ENCODE peak calls at places on chromosomes 7 and 10, in ten cellular contexts. One of them, this sample, is unnamed. For H3K4me1, the result is how much of the 10 kb centered on the place peaks cover.

GRCh38 chr7:74097937-74098614 is 14.5 kb downstream of the LIMK1 start:
- DNase-seq in OCI-LY7: no peak
- DNase-seq in astrocyte: peak
- DNase-seq in H1: no peak
- DNase-seq in left lung: no peak
- DNase-seq in heart right ventricle: no peak
- DNase-seq in CD4-positive, alpha-beta memory T cell: no peak
- DNase-seq in esophagus muscularis mucosa: no peak
- DNase-seq in ovary: no peak
- DNase-seq in aorta: peak
- DNase-seq in this sample: no peak

GRCh38 chr10:5268234-5268633 is 71.6 kb downstream of the AKR1C4 start:
- DNase-seq in OCI-LY7: no peak
- DNase-seq in astrocyte: no peak
- DNase-seq in H1: no peak
- DNase-seq in left lung: no peak
- DNase-seq in heart right ventricle: no peak
- DNase-seq in CD4-positive, alpha-beta memory T cell: no peak
- DNase-seq in esophagus muscularis mucosa: no peak
- DNase-seq in ovary: no peak
- DNase-seq in aorta: no peak
- DNase-seq in this sample: no peak

GRCh38 chr7:17436126-17436525 is 137.7 kb downstream of the AHR start:
- DNase-seq in OCI-LY7: no peak
- DNase-seq in astrocyte: no peak
- DNase-seq in H1: no peak
- DNase-seq in left lung: no peak
- DNase-seq in heart right ventricle: no peak
- DNase-seq in CD4-positive, alpha-beta memory T cell: no peak
- DNase-seq in esophagus muscularis mucosa: no peak
- DNase-seq in ovary: no peak
- DNase-seq in aorta: no peak
- DNase-seq in this sample: no peak

GRCh38 chr10:86083664-86084175 is 282.9 kb downstream of the GRID1 start:
- DNase-seq in OCI-LY7: no peak
- DNase-seq in astrocyte: no peak
- DNase-seq in H1: no peak
- DNase-seq in left lung: no peak
- DNase-seq in heart right ventricle: no peak
- DNase-seq in CD4-positive, alpha-beta memory T cell: no peak
- DNase-seq in esophagus muscularis mucosa: no peak
- DNase-seq in ovary: no peak
- DNase-seq in aorta: no peak
- DNase-seq in this sample: no peak

GRCh38 chr10:64271983-64272382 is 750.8 kb downstream of the REEP3 start:
- DNase-seq in OCI-LY7: no peak
- DNase-seq in astrocyte: no peak
- DNase-seq in H1: no peak
- DNase-seq in left lung: no peak
- DNase-seq in heart right ventricle: no peak
- DNase-seq in CD4-positive, alpha-beta memory T cell: no peak
- DNase-seq in esophagus muscularis mucosa: no peak
- DNase-seq in ovary: no peak
- DNase-seq in aorta: no peak
- DNase-seq in this sample: no peak

GRCh38 chr7:84529480-84530205 is 335.1 kb upstream of the SEMA3A start:
- DNase-seq in OCI-LY7: no peak
- DNase-seq in astrocyte: peak
- DNase-seq in H1: no peak
- DNase-seq in left lung: no peak
- DNase-seq in heart right ventricle: no peak
- DNase-seq in CD4-positive, alpha-beta memory T cell: no peak
- DNase-seq in esophagus muscularis mucosa: no peak
- DNase-seq in ovary: no peak
- DNase-seq in aorta: no peak
- DNase-seq in this sample: no peak

GRCh38 chr7:157423348-157423747 is 86.5 kb downstream of the DNAJB6 start:
- DNase-seq in OCI-LY7: no peak
- DNase-seq in astrocyte: no peak
- DNase-seq in H1: no peak
- DNase-seq in left lung: no peak
- DNase-seq in heart right ventricle: no peak
- DNase-seq in CD4-positive, alpha-beta memory T cell: no peak
- DNase-seq in esophagus muscularis mucosa: no peak
- DNase-seq in ovary: no peak
- DNase-seq in aorta: no peak
- DNase-seq in this sample: no peak

GRCh38 chr10:86046845-86047460 is 319.6 kb downstream of the GRID1 start:
- DNase-seq in OCI-LY7: no peak
- DNase-seq in astrocyte: no peak
- DNase-seq in H1: no peak
- DNase-seq in left lung: no peak
- DNase-seq in heart right ventricle: no peak
- DNase-seq in CD4-positive, alpha-beta memory T cell: no peak
- DNase-seq in esophagus muscularis mucosa: no peak
- DNase-seq in ovary: no peak
- DNase-seq in aorta: no peak
- DNase-seq in this sample: no peak

GRCh38 chr7:2017483-2017891 is 215.3 kb downstream of the MAD1L1 start:
- DNase-seq in OCI-LY7: no peak
- DNase-seq in astrocyte: no peak
- DNase-seq in H1: no peak
- DNase-seq in left lung: peak
- DNase-seq in heart right ventricle: peak
- DNase-seq in CD4-positive, alpha-beta memory T cell: no peak
- DNase-seq in esophagus muscularis mucosa: no peak
- DNase-seq in ovary: no peak
- DNase-seq in aorta: peak
- DNase-seq in this sample: no peak

GRCh38 chr7:100132697-100133137 is 6.0 kb downstream of the MBLAC1 start:
- DNase-seq in OCI-LY7: peak
- DNase-seq in astrocyte: no peak
- DNase-seq in H1: peak
- DNase-seq in left lung: no peak
- DNase-seq in heart right ventricle: no peak
- DNase-seq in CD4-positive, alpha-beta memory T cell: peak
- DNase-seq in esophagus muscularis mucosa: no peak
- DNase-seq in ovary: peak
- DNase-seq in aorta: no peak
- DNase-seq in this sample: no peak

GRCh38 chr10:31602541-31603244 is 283.7 kb downstream of the ZEB1 start:
- DNase-seq in OCI-LY7: no peak
- DNase-seq in astrocyte: peak
- DNase-seq in H1: peak
- DNase-seq in left lung: peak
- DNase-seq in heart right ventricle: peak
- DNase-seq in CD4-positive, alpha-beta memory T cell: no peak
- DNase-seq in esophagus muscularis mucosa: peak
- DNase-seq in ovary: peak
- DNase-seq in aorta: peak
- DNase-seq in this sample: no peak

GRCh38 chr7:124152859-124153692 is 120.2 kb upstream of the TMEM229A start:
- DNase-seq in OCI-LY7: peak
- DNase-seq in astrocyte: peak
- DNase-seq in H1: no peak
- DNase-seq in left lung: no peak
- DNase-seq in heart right ventricle: no peak
- DNase-seq in CD4-positive, alpha-beta memory T cell: no peak
- DNase-seq in esophagus muscularis mucosa: no peak
- DNase-seq in ovary: no peak
- DNase-seq in aorta: no peak
- DNase-seq in this sample: peak

GRCh38 chr10:47402681-47403301 is 18.7 kb upstream of the ZNF488 start:
- DNase-seq in OCI-LY7: no peak
- DNase-seq in astrocyte: peak
- DNase-seq in H1: peak
- DNase-seq in left lung: peak
- DNase-seq in heart right ventricle: peak
- DNase-seq in CD4-positive, alpha-beta memory T cell: no peak
- DNase-seq in esophagus muscularis mucosa: peak
- DNase-seq in ovary: peak
- DNase-seq in aorta: peak
- DNase-seq in this sample: no peak

GRCh38 chr10:96700477-96701099 is 19.7 kb downstream of the PIK3AP1 start:
- DNase-seq in OCI-LY7: peak
- DNase-seq in astrocyte: no peak
- DNase-seq in H1: no peak
- DNase-seq in left lung: peak
- DNase-seq in heart right ventricle: peak
- DNase-seq in CD4-positive, alpha-beta memory T cell: no peak
- DNase-seq in esophagus muscularis mucosa: no peak
- DNase-seq in ovary: no peak
- DNase-seq in aorta: peak
- DNase-seq in this sample: no peak

DNA sequence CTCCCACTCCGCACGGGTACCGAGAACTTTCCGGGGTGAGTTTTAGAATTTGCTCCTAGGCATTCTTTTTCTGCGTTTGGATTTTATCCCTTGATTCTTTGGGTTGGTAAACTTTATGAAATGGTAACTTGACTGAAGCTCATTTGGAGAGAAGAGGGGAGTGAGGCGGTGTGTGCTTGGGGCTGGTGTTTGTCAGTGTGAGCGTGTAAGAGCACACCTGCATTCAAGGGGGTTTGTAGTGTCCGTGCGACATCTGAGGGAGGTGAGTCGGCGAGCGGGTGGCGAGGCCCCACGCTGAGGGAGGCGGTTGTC is 2.4 kb upstream of the ZNF503 start:
- DNase-seq in OCI-LY7: no peak
- DNase-seq in astrocyte: no peak
- DNase-seq in H1: no peak
- DNase-seq in left lung: no peak
- DNase-seq in heart right ventricle: no peak
- DNase-seq in CD4-positive, alpha-beta memory T cell: no peak
- DNase-seq in esophagus muscularis mucosa: no peak
- DNase-seq in ovary: no peak
- DNase-seq in aorta: no peak
- DNase-seq in this sample: no peak
- H3K4me1 ChIP-seq in OCI-LY7: under half
- H3K4me1 ChIP-seq in astrocyte: under half
- H3K4me1 ChIP-seq in H1: under half
- H3K4me1 ChIP-seq in left lung: half or more
- H3K4me1 ChIP-seq in heart right ventricle: half or more
- H3K4me1 ChIP-seq in CD4-positive, alpha-beta memory T cell: under half
- H3K4me1 ChIP-seq in esophagus muscularis mucosa: half or more
- H3K4me1 ChIP-seq in ovary: under half
- H3K4me1 ChIP-seq in aorta: under half
- H3K4me1 ChIP-seq in this sample: under half

DNA sequence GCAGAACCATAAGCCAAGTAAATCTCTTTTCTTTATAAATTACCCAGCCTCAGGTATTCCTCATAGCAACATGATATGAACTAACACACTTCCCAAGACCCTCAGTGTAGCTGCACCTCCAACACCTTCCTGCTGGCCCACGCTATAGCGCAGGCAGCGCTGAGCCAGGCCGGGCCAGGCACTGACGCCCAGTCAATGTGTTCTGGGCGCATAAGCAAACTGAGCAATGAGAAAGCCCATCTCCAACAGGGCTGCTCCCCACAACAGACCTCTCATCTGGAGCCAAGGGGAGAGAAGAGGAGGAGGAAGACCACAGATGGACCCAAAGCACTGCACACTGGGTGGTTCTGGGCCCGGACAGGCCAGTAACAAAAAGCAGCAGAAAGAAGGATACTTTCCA is 40.8 kb downstream of the FAM53B start:
- DNase-seq in OCI-LY7: no peak
- DNase-seq in astrocyte: no peak
- DNase-seq in H1: no peak
- DNase-seq in left lung: no peak
- DNase-seq in heart right ventricle: no peak
- DNase-seq in CD4-positive, alpha-beta memory T cell: no peak
- DNase-seq in esophagus muscularis mucosa: no peak
- DNase-seq in ovary: no peak
- DNase-seq in aorta: no peak
- DNase-seq in this sample: no peak
- H3K4me1 ChIP-seq in OCI-LY7: half or more
- H3K4me1 ChIP-seq in astrocyte: under half
- H3K4me1 ChIP-seq in H1: under half
- H3K4me1 ChIP-seq in left lung: half or more
- H3K4me1 ChIP-seq in heart right ventricle: half or more
- H3K4me1 ChIP-seq in CD4-positive, alpha-beta memory T cell: half or more
- H3K4me1 ChIP-seq in esophagus muscularis mucosa: half or more
- H3K4me1 ChIP-seq in ovary: half or more
- H3K4me1 ChIP-seq in aorta: under half
- H3K4me1 ChIP-seq in this sample: under half

GRCh38 chr7:105837765-105838241 is 38.6 kb downstream of the ATXN7L1 start:
- DNase-seq in OCI-LY7: no peak
- DNase-seq in astrocyte: no peak
- DNase-seq in H1: no peak
- DNase-seq in left lung: no peak
- DNase-seq in heart right ventricle: peak
- DNase-seq in CD4-positive, alpha-beta memory T cell: no peak
- DNase-seq in esophagus muscularis mucosa: peak
- DNase-seq in ovary: no peak
- DNase-seq in aorta: no peak
- DNase-seq in this sample: peak
- H3K4me1 ChIP-seq in OCI-LY7: under half
- H3K4me1 ChIP-seq in astrocyte: under half
- H3K4me1 ChIP-seq in H1: under half
- H3K4me1 ChIP-seq in left lung: under half
- H3K4me1 ChIP-seq in heart right ventricle: under half
- H3K4me1 ChIP-seq in CD4-positive, alpha-beta memory T cell: under half
- H3K4me1 ChIP-seq in esophagus muscularis mucosa: half or more
- H3K4me1 ChIP-seq in ovary: under half
- H3K4me1 ChIP-seq in aorta: under half
- H3K4me1 ChIP-seq in this sample: under half

GRCh38 chr10:90031776-90032175 is 330.4 kb downstream of the KIF20B start:
- DNase-seq in OCI-LY7: no peak
- DNase-seq in astrocyte: no peak
- DNase-seq in H1: no peak
- DNase-seq in left lung: no peak
- DNase-seq in heart right ventricle: no peak
- DNase-seq in CD4-positive, alpha-beta memory T cell: no peak
- DNase-seq in esophagus muscularis mucosa: no peak
- DNase-seq in ovary: no peak
- DNase-seq in aorta: no peak
- DNase-seq in this sample: no peak
- H3K4me1 ChIP-seq in OCI-LY7: under half
- H3K4me1 ChIP-seq in astrocyte: under half
- H3K4me1 ChIP-seq in H1: under half
- H3K4me1 ChIP-seq in left lung: under half
- H3K4me1 ChIP-seq in heart right ventricle: under half
- H3K4me1 ChIP-seq in CD4-positive, alpha-beta memory T cell: under half
- H3K4me1 ChIP-seq in esophagus muscularis mucosa: under half
- H3K4me1 ChIP-seq in ovary: under half
- H3K4me1 ChIP-seq in aorta: under half
- H3K4me1 ChIP-seq in this sample: under half

DNA sequence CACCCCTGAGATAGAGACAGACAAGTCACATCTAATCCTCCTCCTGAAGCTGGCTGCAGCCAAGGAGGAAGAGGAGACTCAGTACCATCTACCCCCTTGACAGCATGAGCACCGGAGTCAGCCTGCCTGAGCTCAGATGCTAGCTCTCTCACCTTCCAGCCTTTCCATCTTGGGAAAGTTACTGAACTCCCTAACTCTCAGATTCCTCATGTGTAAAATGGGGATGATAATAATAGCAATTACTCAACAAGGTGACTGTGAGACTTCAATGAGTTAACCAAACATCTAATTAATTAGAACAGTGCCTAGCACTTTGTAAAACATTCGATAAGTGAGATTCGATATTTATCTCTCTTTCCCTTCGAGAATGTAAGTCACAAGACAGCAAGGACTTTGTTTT is 6.4 kb downstream of the KDM7A start:
- DNase-seq in OCI-LY7: no peak
- DNase-seq in astrocyte: no peak
- DNase-seq in H1: no peak
- DNase-seq in left lung: no peak
- DNase-seq in heart right ventricle: no peak
- DNase-seq in CD4-positive, alpha-beta memory T cell: no peak
- DNase-seq in esophagus muscularis mucosa: no peak
- DNase-seq in ovary: no peak
- DNase-seq in aorta: no peak
- DNase-seq in this sample: no peak
- H3K4me1 ChIP-seq in OCI-LY7: under half
- H3K4me1 ChIP-seq in astrocyte: under half
- H3K4me1 ChIP-seq in H1: under half
- H3K4me1 ChIP-seq in left lung: half or more
- H3K4me1 ChIP-seq in heart right ventricle: half or more
- H3K4me1 ChIP-seq in CD4-positive, alpha-beta memory T cell: half or more
- H3K4me1 ChIP-seq in esophagus muscularis mucosa: half or more
- H3K4me1 ChIP-seq in ovary: under half
- H3K4me1 ChIP-seq in aorta: under half
- H3K4me1 ChIP-seq in this sample: under half

This sample was measured in iPS DF 6.9.